ENCODE peak calls at places on chromosome 9, in ten cellular contexts. One of them, this sample, is unnamed.

GRCh38 chr9:130713286-130713975 is 19.9 kb downstream of the EXOSC2 start:
- DNase-seq in ELF-1: peak; percentile 33
- DNase-seq in GM03348: peak; percentile 34
- DNase-seq in stimulated activated CD4-positive, alpha-beta T cell treated with anti-CD3 and anti-CD28 coated beads, Interleukin-12 subunit alpha, Interleukin-12 subunit beta, amount 100 ng/mL, for 24 hours: no peak
- DNase-seq in mesothelial cell of epicardium: no peak
- DNase-seq in HFFc6: peak; percentile 33
- DNase-seq in T47D: peak; percentile 18
- DNase-seq in glomerular endothelial cell: no peak
- DNase-seq in HT-29: no peak
- DNase-seq in body of pancreas: peak; percentile 32
- DNase-seq in this sample: no peak

GRCh38 chr9:72428329-72428728 is 63.3 kb upstream of the ZFAND5 start:
- DNase-seq in ELF-1: no peak
- DNase-seq in GM03348: peak; percentile 69
- DNase-seq in stimulated activated CD4-positive, alpha-beta T cell treated with anti-CD3 and anti-CD28 coated beads, Interleukin-12 subunit alpha, Interleukin-12 subunit beta, amount 100 ng/mL, for 24 hours: no peak
- DNase-seq in mesothelial cell of epicardium: no peak
- DNase-seq in HFFc6: peak; percentile 72
- DNase-seq in T47D: no peak
- DNase-seq in glomerular endothelial cell: no peak
- DNase-seq in HT-29: no peak
- DNase-seq in body of pancreas: no peak
- DNase-seq in this sample: no peak

GRCh38 chr9:34907044-34907443 is 51.0 kb upstream of the PHF24 start:
- DNase-seq in ELF-1: no peak
- DNase-seq in GM03348: no peak
- DNase-seq in stimulated activated CD4-positive, alpha-beta T cell treated with anti-CD3 and anti-CD28 coated beads, Interleukin-12 subunit alpha, Interleukin-12 subunit beta, amount 100 ng/mL, for 24 hours: no peak
- DNase-seq in mesothelial cell of epicardium: no peak
- DNase-seq in HFFc6: no peak
- DNase-seq in T47D: no peak
- DNase-seq in glomerular endothelial cell: no peak
- DNase-seq in HT-29: no peak
- DNase-seq in body of pancreas: no peak
- DNase-seq in this sample: no peak

GRCh38 chr9:32426278-32426939 is 42.0 kb downstream of the ACO1 start:
- DNase-seq in ELF-1: no peak
- DNase-seq in GM03348: no peak
- DNase-seq in stimulated activated CD4-positive, alpha-beta T cell treated with anti-CD3 and anti-CD28 coated beads, Interleukin-12 subunit alpha, Interleukin-12 subunit beta, amount 100 ng/mL, for 24 hours: no peak
- DNase-seq in mesothelial cell of epicardium: no peak
- DNase-seq in HFFc6: peak; percentile 64
- DNase-seq in T47D: no peak
- DNase-seq in glomerular endothelial cell: no peak
- DNase-seq in HT-29: no peak
- DNase-seq in body of pancreas: peak; percentile 83
- DNase-seq in this sample: no peak

GRCh38 chr9:73655363-73655762 is 503.7 kb downstream of the ANXA1 start:
- DNase-seq in ELF-1: no peak
- DNase-seq in GM03348: no peak
- DNase-seq in stimulated activated CD4-positive, alpha-beta T cell treated with anti-CD3 and anti-CD28 coated beads, Interleukin-12 subunit alpha, Interleukin-12 subunit beta, amount 100 ng/mL, for 24 hours: no peak
- DNase-seq in mesothelial cell of epicardium: no peak
- DNase-seq in HFFc6: no peak
- DNase-seq in T47D: no peak
- DNase-seq in glomerular endothelial cell: no peak
- DNase-seq in HT-29: no peak
- DNase-seq in body of pancreas: no peak
- DNase-seq in this sample: no peak

GRCh38 chr9:116870566-116870965 is 183.5 kb downstream of the TRIM32 start:
- DNase-seq in ELF-1: peak; percentile 74
- DNase-seq in GM03348: no peak
- DNase-seq in stimulated activated CD4-positive, alpha-beta T cell treated with anti-CD3 and anti-CD28 coated beads, Interleukin-12 subunit alpha, Interleukin-12 subunit beta, amount 100 ng/mL, for 24 hours: no peak
- DNase-seq in mesothelial cell of epicardium: no peak
- DNase-seq in HFFc6: no peak
- DNase-seq in T47D: no peak
- DNase-seq in glomerular endothelial cell: no peak
- DNase-seq in HT-29: peak; percentile 27
- DNase-seq in body of pancreas: peak; percentile 59
- DNase-seq in this sample: no peak

GRCh38 chr9:125145425-125145824 is 2.1 kb upstream of the SCAI start:
- DNase-seq in ELF-1: no peak
- DNase-seq in GM03348: no peak
- DNase-seq in stimulated activated CD4-positive, alpha-beta T cell treated with anti-CD3 and anti-CD28 coated beads, Interleukin-12 subunit alpha, Interleukin-12 subunit beta, amount 100 ng/mL, for 24 hours: no peak
- DNase-seq in mesothelial cell of epicardium: no peak
- DNase-seq in HFFc6: no peak
- DNase-seq in T47D: no peak
- DNase-seq in glomerular endothelial cell: no peak
- DNase-seq in HT-29: no peak
- DNase-seq in body of pancreas: no peak
- DNase-seq in this sample: no peak

GRCh38 chr9:134324359-134325095 is 1.7 kb upstream of the RXRA start:
- DNase-seq in ELF-1: no peak
- DNase-seq in GM03348: no peak
- DNase-seq in stimulated activated CD4-positive, alpha-beta T cell treated with anti-CD3 and anti-CD28 coated beads, Interleukin-12 subunit alpha, Interleukin-12 subunit beta, amount 100 ng/mL, for 24 hours: no peak
- DNase-seq in mesothelial cell of epicardium: no peak
- DNase-seq in HFFc6: no peak
- DNase-seq in T47D: no peak
- DNase-seq in glomerular endothelial cell: no peak
- DNase-seq in HT-29: no peak
- DNase-seq in body of pancreas: no peak
- DNase-seq in this sample: peak; percentile 27

GRCh38 chr9:103319979-103320378 is 324.8 kb downstream of the CYLC2 start:
- DNase-seq in ELF-1: no peak
- DNase-seq in GM03348: no peak
- DNase-seq in stimulated activated CD4-positive, alpha-beta T cell treated with anti-CD3 and anti-CD28 coated beads, Interleukin-12 subunit alpha, Interleukin-12 subunit beta, amount 100 ng/mL, for 24 hours: no peak
- DNase-seq in mesothelial cell of epicardium: no peak
- DNase-seq in HFFc6: no peak
- DNase-seq in T47D: no peak
- DNase-seq in glomerular endothelial cell: no peak
- DNase-seq in HT-29: peak; percentile 48
- DNase-seq in body of pancreas: no peak
- DNase-seq in this sample: no peak

GRCh38 chr9:27672730-27673129 is 99.4 kb upstream of the C9orf72 start:
- DNase-seq in ELF-1: no peak
- DNase-seq in GM03348: no peak
- DNase-seq in stimulated activated CD4-positive, alpha-beta T cell treated with anti-CD3 and anti-CD28 coated beads, Interleukin-12 subunit alpha, Interleukin-12 subunit beta, amount 100 ng/mL, for 24 hours: no peak
- DNase-seq in mesothelial cell of epicardium: no peak
- DNase-seq in HFFc6: no peak
- DNase-seq in T47D: no peak
- DNase-seq in glomerular endothelial cell: no peak
- DNase-seq in HT-29: no peak
- DNase-seq in body of pancreas: no peak
- DNase-seq in this sample: no peak

GRCh38 chr9:135329571-135330306 is 149.8 kb upstream of the PPP1R26 start:
- DNase-seq in ELF-1: peak; percentile 43
- DNase-seq in GM03348: no peak
- DNase-seq in stimulated activated CD4-positive, alpha-beta T cell treated with anti-CD3 and anti-CD28 coated beads, Interleukin-12 subunit alpha, Interleukin-12 subunit beta, amount 100 ng/mL, for 24 hours: no peak
- DNase-seq in mesothelial cell of epicardium: no peak
- DNase-seq in HFFc6: no peak
- DNase-seq in T47D: no peak
- DNase-seq in glomerular endothelial cell: no peak
- DNase-seq in HT-29: no peak
- DNase-seq in body of pancreas: no peak
- DNase-seq in this sample: no peak

GRCh38 chr9:122058051-122058450 is 35.1 kb downstream of the TTLL11 start:
- DNase-seq in ELF-1: no peak
- DNase-seq in GM03348: no peak
- DNase-seq in stimulated activated CD4-positive, alpha-beta T cell treated with anti-CD3 and anti-CD28 coated beads, Interleukin-12 subunit alpha, Interleukin-12 subunit beta, amount 100 ng/mL, for 24 hours: no peak
- DNase-seq in mesothelial cell of epicardium: no peak
- DNase-seq in HFFc6: no peak
- DNase-seq in T47D: no peak
- DNase-seq in glomerular endothelial cell: no peak
- DNase-seq in HT-29: no peak
- DNase-seq in body of pancreas: no peak
- DNase-seq in this sample: no peak

GRCh38 chr9:37574996-37575395 is 1.2 kb downstream of the FBXO10 start:
- DNase-seq in ELF-1: no peak
- DNase-seq in GM03348: no peak
- DNase-seq in stimulated activated CD4-positive, alpha-beta T cell treated with anti-CD3 and anti-CD28 coated beads, Interleukin-12 subunit alpha, Interleukin-12 subunit beta, amount 100 ng/mL, for 24 hours: no peak
- DNase-seq in mesothelial cell of epicardium: no peak
- DNase-seq in HFFc6: no peak
- DNase-seq in T47D: no peak
- DNase-seq in glomerular endothelial cell: no peak
- DNase-seq in HT-29: no peak
- DNase-seq in body of pancreas: no peak
- DNase-seq in this sample: no peak

GRCh38 chr9:38250279-38251035 is 142.0 kb upstream of the ALDH1B1 start:
- DNase-seq in ELF-1: no peak
- DNase-seq in GM03348: no peak
- DNase-seq in stimulated activated CD4-positive, alpha-beta T cell treated with anti-CD3 and anti-CD28 coated beads, Interleukin-12 subunit alpha, Interleukin-12 subunit beta, amount 100 ng/mL, for 24 hours: no peak
- DNase-seq in mesothelial cell of epicardium: no peak
- DNase-seq in HFFc6: no peak
- DNase-seq in T47D: no peak
- DNase-seq in glomerular endothelial cell: no peak
- DNase-seq in HT-29: no peak
- DNase-seq in body of pancreas: no peak
- DNase-seq in this sample: no peak

GRCh38 chr9:115921301-115921700 is 232.3 kb upstream of the PAPPA start:
- DNase-seq in ELF-1: no peak
- DNase-seq in GM03348: peak; percentile 70
- DNase-seq in stimulated activated CD4-positive, alpha-beta T cell treated with anti-CD3 and anti-CD28 coated beads, Interleukin-12 subunit alpha, Interleukin-12 subunit beta, amount 100 ng/mL, for 24 hours: no peak
- DNase-seq in mesothelial cell of epicardium: no peak
- DNase-seq in HFFc6: peak; percentile 85
- DNase-seq in T47D: no peak
- DNase-seq in glomerular endothelial cell: no peak
- DNase-seq in HT-29: no peak
- DNase-seq in body of pancreas: no peak
- DNase-seq in this sample: no peak

GRCh38 chr9:136343884-136344269 is 16.5 kb downstream of the GPSM1 start:
- DNase-seq in ELF-1: no peak
- DNase-seq in GM03348: no peak
- DNase-seq in stimulated activated CD4-positive, alpha-beta T cell treated with anti-CD3 and anti-CD28 coated beads, Interleukin-12 subunit alpha, Interleukin-12 subunit beta, amount 100 ng/mL, for 24 hours: no peak
- DNase-seq in mesothelial cell of epicardium: no peak
- DNase-seq in HFFc6: no peak
- DNase-seq in T47D: no peak
- DNase-seq in glomerular endothelial cell: no peak
- DNase-seq in HT-29: no peak
- DNase-seq in body of pancreas: no peak
- DNase-seq in this sample: no peak

GRCh38 chr9:110538169-110538568 is 41.4 kb downstream of the SVEP1 start:
- DNase-seq in ELF-1: no peak
- DNase-seq in GM03348: peak; percentile 20
- DNase-seq in stimulated activated CD4-positive, alpha-beta T cell treated with anti-CD3 and anti-CD28 coated beads, Interleukin-12 subunit alpha, Interleukin-12 subunit beta, amount 100 ng/mL, for 24 hours: no peak
- DNase-seq in mesothelial cell of epicardium: no peak
- DNase-seq in HFFc6: peak; percentile 13
- DNase-seq in T47D: no peak
- DNase-seq in glomerular endothelial cell: no peak
- DNase-seq in HT-29: no peak
- DNase-seq in body of pancreas: no peak
- DNase-seq in this sample: no peak

GRCh38 chr9:71767421-71768321 is 642 bp downstream of the CEMIP2 start:
- DNase-seq in ELF-1: no peak
- DNase-seq in GM03348: peak; percentile 48
- DNase-seq in stimulated activated CD4-positive, alpha-beta T cell treated with anti-CD3 and anti-CD28 coated beads, Interleukin-12 subunit alpha, Interleukin-12 subunit beta, amount 100 ng/mL, for 24 hours: no peak
- DNase-seq in mesothelial cell of epicardium: no peak
- DNase-seq in HFFc6: no peak
- DNase-seq in T47D: no peak
- DNase-seq in glomerular endothelial cell: no peak
- DNase-seq in HT-29: peak; percentile 63
- DNase-seq in body of pancreas: peak; percentile 25
- DNase-seq in this sample: no peak

GRCh38 chr9:110114888-110115259 is 93.1 kb downstream of the C9orf152 start:
- DNase-seq in ELF-1: peak; percentile 53
- DNase-seq in GM03348: no peak
- DNase-seq in stimulated activated CD4-positive, alpha-beta T cell treated with anti-CD3 and anti-CD28 coated beads, Interleukin-12 subunit alpha, Interleukin-12 subunit beta, amount 100 ng/mL, for 24 hours: no peak
- DNase-seq in mesothelial cell of epicardium: no peak
- DNase-seq in HFFc6: no peak
- DNase-seq in T47D: no peak
- DNase-seq in glomerular endothelial cell: peak; percentile 68
- DNase-seq in HT-29: no peak
- DNase-seq in body of pancreas: no peak
- DNase-seq in this sample: no peak

GRCh38 chr9:97991818-97992217 is 8.7 kb downstream of the ANP32B start:
- DNase-seq in ELF-1: no peak
- DNase-seq in GM03348: no peak
- DNase-seq in stimulated activated CD4-positive, alpha-beta T cell treated with anti-CD3 and anti-CD28 coated beads, Interleukin-12 subunit alpha, Interleukin-12 subunit beta, amount 100 ng/mL, for 24 hours: no peak
- DNase-seq in mesothelial cell of epicardium: no peak
- DNase-seq in HFFc6: no peak
- DNase-seq in T47D: no peak
- DNase-seq in glomerular endothelial cell: no peak
- DNase-seq in HT-29: no peak
- DNase-seq in body of pancreas: no peak
- DNase-seq in this sample: no peak

GRCh38 chr9:127973169-127974001 is 7.4 kb downstream of the EEIG1 start:
- DNase-seq in ELF-1: peak; percentile 6
- DNase-seq in GM03348: no peak
- DNase-seq in stimulated activated CD4-positive, alpha-beta T cell treated with anti-CD3 and anti-CD28 coated beads, Interleukin-12 subunit alpha, Interleukin-12 subunit beta, amount 100 ng/mL, for 24 hours: no peak
- DNase-seq in mesothelial cell of epicardium: no peak
- DNase-seq in HFFc6: no peak
- DNase-seq in T47D: no peak
- DNase-seq in glomerular endothelial cell: no peak
- DNase-seq in HT-29: peak; percentile 30
- DNase-seq in body of pancreas: peak; percentile 97
- DNase-seq in this sample: no peak

GRCh38 chr9:93194584-93194983 is 10.6 kb downstream of the WNK2 start:
- DNase-seq in ELF-1: no peak
- DNase-seq in GM03348: no peak
- DNase-seq in stimulated activated CD4-positive, alpha-beta T cell treated with anti-CD3 and anti-CD28 coated beads, Interleukin-12 subunit alpha, Interleukin-12 subunit beta, amount 100 ng/mL, for 24 hours: no peak
- DNase-seq in mesothelial cell of epicardium: no peak
- DNase-seq in HFFc6: no peak
- DNase-seq in T47D: no peak
- DNase-seq in glomerular endothelial cell: no peak
- DNase-seq in HT-29: no peak
- DNase-seq in body of pancreas: peak; percentile 18
- DNase-seq in this sample: no peak

GRCh38 chr9:135030711-135031245 is 56.7 kb upstream of the OLFM1 start:
- DNase-seq in ELF-1: no peak
- DNase-seq in GM03348: no peak
- DNase-seq in stimulated activated CD4-positive, alpha-beta T cell treated with anti-CD3 and anti-CD28 coated beads, Interleukin-12 subunit alpha, Interleukin-12 subunit beta, amount 100 ng/mL, for 24 hours: no peak
- DNase-seq in mesothelial cell of epicardium: no peak
- DNase-seq in HFFc6: no peak
- DNase-seq in T47D: no peak
- DNase-seq in glomerular endothelial cell: no peak
- DNase-seq in HT-29: no peak
- DNase-seq in body of pancreas: no peak
- DNase-seq in this sample: no peak

GRCh38 chr9:116168231-116168630 is 14.6 kb downstream of the PAPPA start:
- DNase-seq in ELF-1: no peak
- DNase-seq in GM03348: no peak
- DNase-seq in stimulated activated CD4-positive, alpha-beta T cell treated with anti-CD3 and anti-CD28 coated beads, Interleukin-12 subunit alpha, Interleukin-12 subunit beta, amount 100 ng/mL, for 24 hours: no peak
- DNase-seq in mesothelial cell of epicardium: no peak
- DNase-seq in HFFc6: no peak
- DNase-seq in T47D: no peak
- DNase-seq in glomerular endothelial cell: no peak
- DNase-seq in HT-29: no peak
- DNase-seq in body of pancreas: no peak
- DNase-seq in this sample: no peak

GRCh38 chr9:86304236-86304730 is 21.9 kb upstream of the ISCA1 start:
- DNase-seq in ELF-1: no peak
- DNase-seq in GM03348: no peak
- DNase-seq in stimulated activated CD4-positive, alpha-beta T cell treated with anti-CD3 and anti-CD28 coated beads, Interleukin-12 subunit alpha, Interleukin-12 subunit beta, amount 100 ng/mL, for 24 hours: no peak
- DNase-seq in mesothelial cell of epicardium: no peak
- DNase-seq in HFFc6: no peak
- DNase-seq in T47D: no peak
- DNase-seq in glomerular endothelial cell: no peak
- DNase-seq in HT-29: no peak
- DNase-seq in body of pancreas: no peak
- DNase-seq in this sample: no peak

GRCh38 chr9:34650816-34651215 is 1.2 kb upstream of the IL11RA start:
- DNase-seq in ELF-1: no peak
- DNase-seq in GM03348: no peak
- DNase-seq in stimulated activated CD4-positive, alpha-beta T cell treated with anti-CD3 and anti-CD28 coated beads, Interleukin-12 subunit alpha, Interleukin-12 subunit beta, amount 100 ng/mL, for 24 hours: no peak
- DNase-seq in mesothelial cell of epicardium: no peak
- DNase-seq in HFFc6: no peak
- DNase-seq in T47D: no peak
- DNase-seq in glomerular endothelial cell: no peak
- DNase-seq in HT-29: no peak
- DNase-seq in body of pancreas: no peak
- DNase-seq in this sample: no peak

GRCh38 chr9:89639367-89639795 is 34.6 kb downstream of the GADD45G start:
- DNase-seq in ELF-1: no peak
- DNase-seq in GM03348: no peak
- DNase-seq in stimulated activated CD4-positive, alpha-beta T cell treated with anti-CD3 and anti-CD28 coated beads, Interleukin-12 subunit alpha, Interleukin-12 subunit beta, amount 100 ng/mL, for 24 hours: no peak
- DNase-seq in mesothelial cell of epicardium: no peak
- DNase-seq in HFFc6: no peak
- DNase-seq in T47D: no peak
- DNase-seq in glomerular endothelial cell: no peak
- DNase-seq in HT-29: no peak
- DNase-seq in body of pancreas: peak; percentile 43
- DNase-seq in this sample: no peak

GRCh38 chr9:135061441-135061840 is 26.0 kb upstream of the OLFM1 start:
- DNase-seq in ELF-1: no peak
- DNase-seq in GM03348: no peak
- DNase-seq in stimulated activated CD4-positive, alpha-beta T cell treated with anti-CD3 and anti-CD28 coated beads, Interleukin-12 subunit alpha, Interleukin-12 subunit beta, amount 100 ng/mL, for 24 hours: no peak
- DNase-seq in mesothelial cell of epicardium: peak; percentile 6
- DNase-seq in HFFc6: no peak
- DNase-seq in T47D: no peak
- DNase-seq in glomerular endothelial cell: no peak
- DNase-seq in HT-29: no peak
- DNase-seq in body of pancreas: peak; percentile 3
- DNase-seq in this sample: no peak

This sample was measured in effector memory CD8-positive, alpha-beta T cell.